ENCODE peak calls at places on chromosome 14, in eight cellular contexts. N, S, E, Y, L, V, P and R are unnamed samples.

GRCh38 chr14:95494456-95494855 is 22.0 kb downstream of the SYNE3 start:
- DNase-seq in N (no peak), S (no peak), E (no peak), Y (no peak), L (no peak), V (no peak), P (no peak), R (no peak)

GRCh38 chr14:48261436-48261835 is 586.0 kb upstream of the MDGA2 start:
- DNase-seq in N (no peak), S (no peak), E (no peak), Y (no peak), L (no peak), V (no peak), P (no peak), R (no peak)

GRCh38 chr14:94933411-94933964 is 163.6 kb upstream of the GSC start:
- DNase-seq in N (no peak), S (no peak), E (no peak), Y (no peak), L (no peak), V (no peak), P (no peak), R (no peak)

GRCh38 chr14:49050836-49051235 is 535.3 kb downstream of the RPS29 start:
- DNase-seq in N (no peak), S (no peak), E (no peak), Y (no peak), L (no peak), V (no peak), P (no peak), R (no peak)

GRCh38 chr14:26200675-26201074 is 397.2 kb downstream of the NOVA1 start:
- DNase-seq in N (no peak), S (no peak), E (no peak), Y (no peak), L (no peak), V (no peak), P (no peak), R (no peak)

GRCh38 chr14:33617154-33617553 is 333.7 kb downstream of the EGLN3 start:
- DNase-seq in N (no peak), S (no peak), E (no peak), Y (no peak), L (no peak), V (no peak), P (no peak), R (no peak)

GRCh38 chr14:52272375-52272774 is 4.9 kb downstream of the PTGDR start:
- DNase-seq in N (no peak), S (no peak), E (no peak), Y (peak), L (no peak), V (peak), P (no peak), R (no peak)

GRCh38 chr14:27686137-27686536 is 1080.5 kb upstream of the FOXG1 start:
- DNase-seq in N (no peak), S (no peak), E (no peak), Y (no peak), L (no peak), V (no peak), P (no peak), R (no peak)

GRCh38 chr14:69501362-69501964 is 16.9 kb downstream of the PLEKHD1 start:
- DNase-seq in N (no peak), S (no peak), E (peak), Y (no peak), L (no peak), V (no peak), P (peak), R (no peak)

GRCh38 chr14:81819344-81819743 is 285.7 kb upstream of the SEL1L start:
- DNase-seq in N (no peak), S (no peak), E (no peak), Y (no peak), L (no peak), V (no peak), P (no peak), R (no peak)

GRCh38 chr14:74616507-74616906 is 4.5 kb upstream of the LTBP2 start:
- DNase-seq in N (no peak), S (no peak), E (no peak), Y (peak), L (no peak), V (no peak), P (no peak), R (no peak)

GRCh38 chr14:92039073-92039719 is 663 bp downstream of the TRIP11 start:
- DNase-seq in N (no peak), S (no peak), E (peak), Y (peak), L (no peak), V (no peak), P (no peak), R (peak)

GRCh38 chr14:80764921-80765507 is 176.5 kb downstream of the CEP128 start:
- DNase-seq in N (no peak), S (no peak), E (no peak), Y (no peak), L (no peak), V (no peak), P (no peak), R (no peak)